ENCODE peak calls at places on chromosomes 2 and 18, in six cellular contexts. G is pancreas, V is body of pancreas, Z is GM23248, P is OCI-LY7, B is DND-41. Y is an unnamed sample.

GRCh38 chr2:2806711-2807110 is 475.6 kb upstream of the MYT1L start:
- DNase-seq in Z (no peak), P (no peak), B (no peak), V (no peak), G (no peak), Y (no peak)

GRCh38 chr2:68317971-68318685 is 1.6 kb downstream of the CNRIP1 start:
- DNase-seq in V (no peak), Z (peak), P (no peak), G (no peak), B (no peak), Y (no peak)

GRCh38 chr2:159637988-159638501 is 21.7 kb upstream of the BAZ2B start:
- DNase-seq in G (no peak), V (no peak), Z (peak), P (no peak), B (no peak), Y (no peak)

GRCh38 chr2:42293019-42293418 is 68.0 kb downstream of the COX7A2L start:
- DNase-seq in G (no peak), Z (no peak), V (no peak), B (no peak), P (no peak), Y (no peak)

GRCh38 chr2:211354481-211354880 is 798.1 kb downstream of the CPS1 start:
- DNase-seq in P (no peak), G (no peak), Z (no peak), V (no peak), B (no peak), Y (no peak)

GRCh38 chr2:197241153-197241552 is 69.4 kb downstream of the ANKRD44 start:
- DNase-seq in P (no peak), Z (no peak), B (no peak), V (no peak), G (no peak), Y (no peak)

GRCh38 chr2:11495844-11496271 is 29.9 kb upstream of the E2F6 start:
- DNase-seq in B (no peak), V (no peak), G (no peak), P (no peak), Z (no peak), Y (no peak)

GRCh38 chr2:71827973-71828372 is 319.7 kb downstream of the CYP26B1 start:
- DNase-seq in Z (no peak), P (no peak), G (no peak), V (no peak), B (no peak), Y (no peak)

GRCh38 chr2:165725421-165725820 is 68.6 kb downstream of the GALNT3 start:
- DNase-seq in P (no peak), Z (peak), B (no peak), G (no peak), V (no peak), Y (no peak)

GRCh38 chr2:161400076-161400475 is 16.0 kb upstream of the TBR1 start:
- DNase-seq in V (no peak), B (no peak), P (no peak), Z (peak), G (no peak), Y (no peak)

GRCh38 chr2:7930800-7931635 is 750.8 kb upstream of the ID2 start:
- DNase-seq in B (no peak), V (no peak), Z (peak), G (no peak), P (no peak), Y (no peak)

GRCh38 chr2:36618381-36618780 is 20.4 kb upstream of the FEZ2 start:
- DNase-seq in V (no peak), Z (peak), P (peak), G (no peak), B (peak), Y (no peak)

GRCh38 chr2:237242091-237242536 is 156.4 kb downstream of the COPS8 start:
- DNase-seq in Z (peak), B (no peak), P (no peak), G (no peak), V (no peak), Y (no peak)

GRCh38 chr2:101699191-101699938 is 1.9 kb downstream of the MAP4K4 start:
- DNase-seq in G (no peak), Z (peak), P (peak), B (peak), V (no peak), Y (peak)

GRCh38 chr2:44777542-44777941 is 164.0 kb upstream of the SIX3 start:
- DNase-seq in Z (peak), B (no peak), G (no peak), V (no peak), P (no peak), Y (no peak)

GRCh38 chr18:30712383-30712782 is 330.2 kb downstream of the DSC3 start:
- DNase-seq in V (no peak), Z (no peak), B (no peak), P (peak), G (no peak), Y (no peak)

GRCh38 chr2:166343467-166343866 is 32.3 kb downstream of the SCN9A start:
- DNase-seq in V (no peak), Z (no peak), P (peak), G (no peak), B (no peak), Y (no peak)

GRCh38 chr2:205563646-205564045 is 118.7 kb upstream of the NRP2 start:
- DNase-seq in G (peak), P (peak), B (no peak), Z (no peak), V (peak), Y (no peak)

GRCh38 chr18:9808530-9809241 is 77.1 kb upstream of the TXNDC2 start:
- DNase-seq in Z (peak), G (no peak), B (no peak), V (no peak), P (no peak), Y (no peak)

GRCh38 chr2:218985325-218986091 is 524 bp upstream of the FEV start:
- DNase-seq in B (no peak), G (peak), V (no peak), P (no peak), Z (no peak), Y (no peak)

GRCh38 chr2:43090317-43090716 is 136.1 kb downstream of the ZFP36L2 start:
- DNase-seq in Z (no peak), V (no peak), B (no peak), G (no peak), P (no peak), Y (no peak)

GRCh38 chr18:63868546-63868945 is 19.0 kb upstream of the SERPINB2 start:
- DNase-seq in Z (no peak), V (no peak), B (no peak), P (no peak), G (no peak), Y (no peak)
- H3K27ac ChIP-seq in Z (peak), V (no peak), B (no peak), P (no peak), G (no peak), Y (no peak)

GRCh38 chr2:47083886-47084682 is 71.0 kb downstream of the STPG4 start:
- DNase-seq in G (no peak), B (no peak), Z (no peak), P (no peak), V (no peak), Y (no peak)
- H3K27ac ChIP-seq in G (no peak), B (no peak), Z (no peak), P (no peak), V (no peak), Y (no peak)

GRCh38 chr2:20585710-20586378 is 65.1 kb downstream of the HS1BP3 start:
- DNase-seq in P (no peak), B (no peak), V (no peak), Z (no peak), G (peak), Y (no peak)
- H3K27ac ChIP-seq in P (no peak), B (no peak), V (no peak), Z (no peak), G (no peak), Y (no peak)

GRCh38 chr2:28395334-28396061 is 2.8 kb downstream of the FOSL2 start:
- DNase-seq in Z (peak), P (no peak), G (peak), V (peak), B (no peak), Y (no peak)

GRCh38 chr2:28394997-28395333 is 2.3 kb downstream of the FOSL2 start:
- DNase-seq in P (no peak), V (no peak), Z (no peak), G (no peak), B (no peak), Y (no peak)

GRCh38 chr2:28392297-28393114 is at the start of gene FOSL2:
- DNase-seq in V (peak), B (peak), P (peak), Z (peak), G (peak), Y (peak)

GRCh38 chr2:28393115-28393836 is 618 bp downstream of the FOSL2 start:
- DNase-seq in V (peak), Z (peak), P (no peak), G (peak), B (peak), Y (peak)

GRCh38 chr2:28394331-28394877 is 1.7 kb downstream of the FOSL2 start:
- DNase-seq in V (peak), B (no peak), P (no peak), Z (peak), G (peak), Y (no peak)
- H3K27ac ChIP-seq in V (peak), B (no peak), P (no peak), Z (peak), G (peak), Y (no peak)

GRCh38 chr18:58037163-58037562 is 6.9 kb upstream of the NEDD4L start:
- DNase-seq in Z (no peak), G (no peak), B (no peak), P (no peak), V (no peak), Y (no peak)
- H3K27ac ChIP-seq in Z (no peak), G (no peak), B (no peak), P (no peak), V (no peak), Y (no peak)

GRCh38 chr2:27493948-27494283 is 1.1 kb downstream of the FNDC4 start:
- DNase-seq in G (peak), V (no peak), Z (no peak), P (no peak), B (no peak), Y (no peak)
- H3K27ac ChIP-seq in G (peak), V (peak), Z (no peak), P (no peak), B (no peak), Y (no peak)

DNA sequence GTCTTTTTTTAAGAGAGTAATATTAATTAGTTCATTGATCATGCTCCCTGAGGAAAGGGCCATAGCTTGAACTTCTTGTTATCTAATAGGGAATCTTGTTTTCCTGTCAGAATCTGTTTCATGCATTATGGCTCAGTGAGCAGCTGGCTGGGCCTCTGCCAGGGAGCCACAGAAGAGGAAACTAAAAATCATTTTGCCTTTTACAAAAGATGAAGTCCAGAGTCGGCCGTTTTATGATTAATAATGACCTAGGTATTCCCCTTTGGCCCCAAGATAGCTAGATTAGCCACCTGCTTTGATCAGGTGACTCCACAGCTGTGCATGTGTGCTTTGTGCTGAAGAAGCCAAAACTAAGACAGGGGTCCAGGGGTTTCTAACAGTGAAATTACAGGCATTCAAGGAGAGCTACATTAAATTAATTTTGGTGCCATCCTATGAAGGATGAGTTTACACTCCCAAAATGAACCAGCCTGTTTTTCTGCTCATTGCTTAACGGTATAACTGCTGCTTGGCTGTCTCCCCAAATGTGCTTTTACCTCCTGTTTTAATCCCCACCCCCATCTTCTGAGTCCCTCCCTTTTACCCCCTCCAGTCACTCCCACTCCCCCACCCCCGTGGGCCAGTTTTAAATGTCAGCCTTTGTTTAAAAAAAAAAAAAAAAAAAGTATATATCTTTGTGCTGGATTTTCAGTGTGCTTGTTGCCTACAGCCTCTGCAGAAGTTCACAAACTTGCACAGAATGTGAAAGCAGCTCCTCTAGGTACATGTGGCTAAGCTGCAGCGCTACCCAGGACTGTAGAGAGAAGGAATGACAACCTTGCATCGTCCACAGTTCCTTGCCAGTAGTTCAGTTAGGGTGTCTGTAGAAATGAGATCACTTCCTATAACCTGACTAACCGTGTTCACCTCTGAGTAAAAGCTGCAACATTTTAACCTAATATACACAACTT is 93.1 kb downstream of the CABLES1 start:
- DNase-seq in B (no peak), Z (peak), P (peak), V (no peak), G (no peak), Y (no peak)
- H3K27ac ChIP-seq in B (peak), Z (peak), P (peak), V (no peak), G (peak), Y (no peak)

GRCh38 chr18:44708451-44709083 is 27.9 kb downstream of the SETBP1 start:
- DNase-seq in G (no peak), V (no peak), P (no peak), Z (peak), B (no peak), Y (no peak)

GRCh38 chr18:44713435-44713834 is 32.7 kb downstream of the SETBP1 start:
- DNase-seq in Z (no peak), G (no peak), P (no peak), B (no peak), V (no peak), Y (no peak)

GRCh38 chr18:44705075-44705474 is 24.4 kb downstream of the SETBP1 start:
- DNase-seq in V (no peak), G (no peak), B (no peak), P (no peak), Z (no peak), Y (no peak)

GRCh38 chr18:44712025-44712424 is 31.3 kb downstream of the SETBP1 start:
- DNase-seq in V (no peak), Z (no peak), G (no peak), B (no peak), P (no peak), Y (no peak)

DNA sequence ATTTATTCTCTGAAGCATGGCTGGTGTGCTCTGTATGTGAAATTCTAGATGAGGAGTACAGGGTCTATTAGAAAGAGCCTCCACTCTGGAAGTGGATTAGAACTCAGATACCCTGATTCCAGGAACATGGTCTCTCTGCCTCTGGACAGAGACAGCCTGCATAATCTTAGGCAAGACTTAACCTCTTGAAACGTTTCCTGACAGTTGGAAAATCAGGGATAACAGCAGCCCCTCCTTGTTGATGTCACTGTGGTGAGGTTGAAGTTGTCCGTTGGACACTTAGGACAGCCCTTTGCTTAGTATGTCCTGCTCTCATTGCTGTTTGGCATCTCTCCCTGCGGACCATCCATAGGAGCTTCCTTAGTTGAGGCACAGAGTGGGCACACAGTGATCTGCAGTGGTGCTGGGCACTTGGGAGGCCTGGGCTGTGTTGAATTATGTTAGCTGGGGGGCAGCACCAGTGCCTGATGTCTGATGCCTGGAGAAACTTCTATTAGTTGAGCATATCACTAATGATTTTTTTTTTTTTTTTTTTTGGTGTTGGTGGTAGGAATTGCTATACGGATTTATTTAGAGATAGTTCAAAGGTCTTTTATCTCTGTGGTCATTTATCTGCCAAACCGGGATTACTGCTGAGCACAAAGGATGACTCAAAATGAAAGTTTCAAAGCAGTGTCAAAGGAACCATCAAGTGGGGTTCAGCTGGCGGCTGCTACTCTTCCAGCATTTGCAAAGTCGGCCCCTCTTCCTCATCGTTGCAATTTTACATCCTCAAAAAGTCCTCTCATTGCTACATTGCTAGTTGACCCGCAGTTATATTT is 28.8 kb downstream of the SETBP1 start:
- DNase-seq in Z (no peak), P (no peak), V (no peak), G (no peak), B (no peak), Y (no peak)
- H3K27ac ChIP-seq in Z (no peak), P (no peak), V (no peak), G (no peak), B (no peak), Y (no peak)